ENCODE peak calls at places on chromosome X, in eight cellular contexts. X is kidney glomerular epithelial cell, M is COR-L47, Q is gastrocnemius medialis, N is ELR, T is NCI-H774, K is DND-41, C is breast epithelium. W is an unnamed sample.

GRCh38 chrX:14963447-14964236 is 90.4 kb downstream of the MOSPD2 start:
- DNase-seq in X (no peak), M (no peak), Q (no peak), N (peak; percentile 85), T (no peak), K (no peak), C (no peak), W (peak; percentile 67)

GRCh38 chrX:131067216-131067615 is 9.1 kb downstream of the ARHGAP36 start:
- DNase-seq in X (no peak), M (no peak), Q (no peak), N (no peak), T (no peak), K (no peak), C (no peak), W (no peak)

GRCh38 chrX:150569155-150569477 is 695 bp downstream of the MTM1 start:
- DNase-seq in X (peak; percentile 19), M (no peak), Q (no peak), N (no peak), T (no peak), K (peak; percentile 56), C (no peak), W (no peak)

GRCh38 chrX:29653721-29654120 is 561.6 kb upstream of the MAGEB2 start:
- DNase-seq in X (no peak), M (no peak), Q (no peak), N (no peak), T (no peak), K (no peak), C (no peak), W (no peak)

GRCh38 chrX:48794993-48795501 is 6.8 kb upstream of the HDAC6 start:
- DNase-seq in X (no peak), M (no peak), Q (no peak), N (peak; percentile 67), T (no peak), K (no peak), C (no peak), W (peak; percentile 66)

GRCh38 chrX:54076903-54077302 is 32.6 kb upstream of the PHF8 start:
- DNase-seq in X (no peak), M (no peak), Q (no peak), N (peak; percentile 87), T (no peak), K (no peak), C (no peak), W (peak; percentile 76)

GRCh38 chrX:129318375-129318774 is 204.9 kb downstream of the SMARCA1 start:
- DNase-seq in X (peak; percentile 1), M (no peak), Q (no peak), N (peak; percentile 34), T (no peak), K (peak; percentile 4), C (no peak), W (peak; percentile 29)

GRCh38 chrX:134684956-134685355 is 26.7 kb upstream of the PLAC1 start:
- DNase-seq in X (no peak), M (no peak), Q (peak; percentile 46), N (no peak), T (no peak), K (no peak), C (no peak), W (no peak)

GRCh38 chrX:18194688-18195087 is 26.0 kb downstream of the BEND2 start:
- DNase-seq in X (no peak), M (no peak), Q (no peak), N (no peak), T (no peak), K (no peak), C (no peak), W (no peak)

GRCh38 chrX:110317820-110318663 is at the start of gene AMMECR1:
- DNase-seq in X (peak; percentile 20), M (peak; percentile 74), Q (peak; percentile 44), N (peak; percentile 86), T (peak; percentile 90), K (peak; percentile 81), C (peak; percentile 66), W (peak; percentile 37)

GRCh38 chrX:55907968-55908607 is 190.5 kb downstream of the RRAGB start:
- DNase-seq in X (peak; percentile 36), M (no peak), Q (no peak), N (peak; percentile 19), T (no peak), K (no peak), C (peak; percentile 60), W (peak; percentile 27)

GRCh38 chrX:39946822-39947221 is 150.9 kb downstream of the BCOR start:
- DNase-seq in X (peak; percentile 14), M (no peak), Q (no peak), N (peak; percentile 87), T (no peak), K (no peak), C (no peak), W (peak; percentile 64)

GRCh38 chrX:44937606-44938005 is 64.6 kb downstream of the KDM6A start:
- DNase-seq in X (peak; percentile 11), M (no peak), Q (no peak), N (no peak), T (no peak), K (no peak), C (no peak), W (peak; percentile 83)

GRCh38 chrX:24145340-24146186 is 4.0 kb upstream of the ZFX start:
- DNase-seq in X (peak; percentile 34), M (no peak), Q (no peak), N (peak; percentile 81), T (no peak), K (no peak), C (no peak), W (peak; percentile 85)

GRCh38 chrX:19532709-19533108 is 17.4 kb upstream of the MAP3K15 start:
- DNase-seq in X (no peak), M (no peak), Q (no peak), N (no peak), T (no peak), K (no peak), C (no peak), W (no peak)

GRCh38 chrX:134144231-134144630 is 92.8 kb upstream of the CCDC160 start:
- DNase-seq in X (no peak), M (no peak), Q (no peak), N (peak; percentile 8), T (peak; percentile 14), K (peak; percentile 39), C (no peak), W (no peak)

GRCh38 chrX:153865685-153866084 is 20.3 kb downstream of the L1CAM start:
- DNase-seq in X (no peak), M (no peak), Q (no peak), N (no peak), T (no peak), K (no peak), C (no peak), W (no peak)

GRCh38 chrX:70360366-70360765 is 62.7 kb upstream of the GDPD2 start:
- DNase-seq in X (no peak), M (no peak), Q (no peak), N (no peak), T (no peak), K (no peak), C (no peak), W (no peak)

GRCh38 chrX:18491601-18492000 is 66.2 kb downstream of the CDKL5 start:
- DNase-seq in X (no peak), M (no peak), Q (no peak), N (no peak), T (no peak), K (no peak), C (no peak), W (no peak)

GRCh38 chrX:10197597-10198210 is 40.9 kb downstream of the CLCN4 start:
- DNase-seq in X (no peak), M (peak; percentile 82), Q (no peak), N (no peak), T (peak; percentile 33), K (no peak), C (no peak), W (no peak)

GRCh38 chrX:65667503-65668355 is at the start of gene MSN:
- DNase-seq in X (peak; percentile 19), M (peak; percentile 9), Q (peak; percentile 60), N (peak; percentile 76), T (no peak), K (peak; percentile 82), C (peak; percentile 51), W (no peak)

GRCh38 chrX:21408324-21408723 is 34.1 kb downstream of the CNKSR2 start:
- DNase-seq in X (no peak), M (no peak), Q (no peak), N (no peak), T (peak; percentile 6), K (no peak), C (no peak), W (no peak)

GRCh38 chrX:6226053-6226645 is 2.5 kb downstream of the NLGN4X start:
- DNase-seq in X (no peak), M (no peak), Q (no peak), N (no peak), T (no peak), K (peak; percentile 72), C (no peak), W (no peak)

GRCh38 chrX:39896951-39897740 is 200.6 kb downstream of the BCOR start:
- DNase-seq in X (no peak), M (no peak), Q (no peak), N (peak; percentile 50), T (no peak), K (no peak), C (no peak), W (peak; percentile 74)

GRCh38 chrX:12197030-12197429 is 58.8 kb downstream of the FRMPD4 start:
- DNase-seq in X (no peak), M (no peak), Q (no peak), N (no peak), T (no peak), K (no peak), C (no peak), W (no peak)